ENCODE peak calls at places on chromosomes 3 and 15, in nine cellular contexts. B is CD8-positive, alpha-beta memory T cell; D is breast epithelium; S is astrocyte of the hippocampus; A is amniotic stem cell; F is substantia nigra; H is activated CD4-positive, alpha-beta T cell treated with anti-CD3 and anti-CD28 coated beads, Interleukin-2, amount 10 ng/mL, durations not matched to agents 7 days and 5 days; M is foreskin fibroblast; P is GOT3. T is an unnamed sample.

GRCh38 chr3:128591728-128592426 is 58.7 kb downstream of the RPN1 start:
- DNase-seq in B (no peak), D (no peak), S (no peak), A (no peak), F (no peak), H (no peak), M (peak; percentile 9), P (no peak), T (no peak)

GRCh38 chr3:20154928-20155327 is 31.1 kb downstream of the SGO1 start:
- DNase-seq in B (no peak), D (no peak), S (no peak), A (no peak), F (no peak), H (no peak), M (no peak), P (no peak), T (no peak)

GRCh38 chr3:18338827-18339226 is 86.3 kb downstream of the SATB1 start:
- DNase-seq in B (no peak), D (no peak), S (no peak), A (no peak), F (no peak), H (no peak), M (no peak), P (no peak), T (no peak)

GRCh38 chr3:8460815-8461482 is 40.7 kb upstream of the LMCD1 start:
- DNase-seq in B (no peak), D (no peak), S (peak; percentile 92), A (no peak), F (no peak), H (no peak), M (peak; percentile 31), P (no peak), T (no peak)

GRCh38 chr3:31793040-31793439 is 188.0 kb downstream of the OSBPL10 start:
- DNase-seq in B (no peak), D (no peak), S (no peak), A (no peak), F (no peak), H (no peak), M (no peak), P (no peak), T (no peak)

GRCh38 chr3:44343421-44343820 is 4.9 kb downstream of the TCAIM start:
- DNase-seq in B (no peak), D (no peak), S (no peak), A (no peak), F (no peak), H (no peak), M (no peak), P (no peak), T (no peak)

GRCh38 chr15:30930422-30930821 is 26.7 kb downstream of the FAN1 start:
- DNase-seq in B (no peak), D (no peak), S (no peak), A (no peak), F (no peak), H (no peak), M (no peak), P (no peak), T (no peak)

GRCh38 chr15:96341465-96342142 is 11.1 kb downstream of the NR2F2 start:
- DNase-seq in B (no peak), D (peak; percentile 17), S (no peak), A (no peak), F (no peak), H (no peak), M (no peak), P (no peak), T (no peak)

GRCh38 chr3:31039145-31039544 is 144.7 kb upstream of the GADL1 start:
- DNase-seq in B (no peak), D (no peak), S (peak; percentile 13), A (no peak), F (no peak), H (no peak), M (no peak), P (no peak), T (no peak)

GRCh38 chr15:75712668-75713337 is at the start of gene CSPG4:
- DNase-seq in B (no peak), D (peak; percentile 45), S (peak; percentile 87), A (peak; percentile 71), F (no peak), H (no peak), M (peak; percentile 77), P (peak; percentile 8), T (no peak)

GRCh38 chr3:44795197-44795596 is 33.6 kb downstream of the KIF15 start:
- DNase-seq in B (no peak), D (no peak), S (peak; percentile 48), A (no peak), F (no peak), H (no peak), M (peak; percentile 3), P (no peak), T (no peak)

GRCh38 chr15:59278120-59278519 is 71.5 kb downstream of the LDHAL6B start:
- DNase-seq in B (no peak), D (no peak), S (no peak), A (no peak), F (no peak), H (no peak), M (no peak), P (no peak), T (no peak)

GRCh38 chr3:197546307-197547085 is 9.3 kb downstream of the BDH1 start:
- DNase-seq in B (no peak), D (no peak), S (no peak), A (no peak), F (no peak), H (no peak), M (no peak), P (no peak), T (no peak)

GRCh38 chr15:88617790-88618189 is 3.4 kb upstream of the AEN start:
- DNase-seq in B (no peak), D (no peak), S (no peak), A (no peak), F (no peak), H (no peak), M (no peak), P (no peak), T (peak; percentile 0)

GRCh38 chr15:90959894-90960293 is 5.2 kb downstream of the RCCD1 start:
- DNase-seq in B (no peak), D (no peak), S (peak; percentile 73), A (no peak), F (peak; percentile 15), H (no peak), M (peak; percentile 71), P (no peak), T (no peak)

GRCh38 chr3:87397210-87397609 is 120.8 kb upstream of the POU1F1 start:
- DNase-seq in B (no peak), D (no peak), S (peak; percentile 16), A (peak; percentile 7), F (no peak), H (no peak), M (peak; percentile 14), P (no peak), T (peak; percentile 33)

GRCh38 chr15:68056097-68056865 is 2.2 kb downstream of the PIAS1 start:
- DNase-seq in B (no peak), D (no peak), S (no peak), A (no peak), F (no peak), H (no peak), M (no peak), P (no peak), T (no peak)

GRCh38 chr3:40843851-40844548 is 319.2 kb downstream of the ZNF621 start:
- DNase-seq in B (no peak), D (no peak), S (peak; percentile 53), A (no peak), F (no peak), H (no peak), M (no peak), P (no peak), T (peak; percentile 60)

GRCh38 chr15:22978691-22979068 is 1.5 kb downstream of the CYFIP1 start:
- DNase-seq in B (no peak), D (no peak), S (no peak), A (no peak), F (no peak), H (no peak), M (no peak), P (no peak), T (no peak)

GRCh38 chr15:100892013-100892355 is 12.4 kb downstream of the ALDH1A3 start:
- DNase-seq in B (no peak), D (no peak), S (no peak), A (no peak), F (no peak), H (no peak), M (no peak), P (no peak), T (no peak)

GRCh38 chr15:72117698-72118399 is at the start of gene MYO9A:
- DNase-seq in B (peak; percentile 98), D (peak; percentile 97), S (peak; percentile 99), A (peak; percentile 96), F (peak; percentile 91), H (peak; percentile 98), M (peak; percentile 97), P (peak; percentile 97), T (peak; percentile 98)

GRCh38 chr3:134795776-134796312 is 784 bp downstream of the EPHB1 start:
- DNase-seq in B (no peak), D (no peak), S (peak; percentile 60), A (no peak), F (no peak), H (no peak), M (peak; percentile 33), P (no peak), T (no peak)

GRCh38 chr15:25176991-25177954 is 222.5 kb downstream of the SNRPN start:
- DNase-seq in B (no peak), D (peak; percentile 6), S (no peak), A (no peak), F (no peak), H (no peak), M (no peak), P (no peak), T (no peak)

GRCh38 chr3:12568747-12569146 is 11.9 kb downstream of the MKRN2 start:
- DNase-seq in B (no peak), D (no peak), S (no peak), A (no peak), F (no peak), H (no peak), M (no peak), P (no peak), T (no peak)

GRCh38 chr3:14375192-14375591 is 27.2 kb upstream of the SLC6A6 start:
- DNase-seq in B (no peak), D (no peak), S (no peak), A (no peak), F (no peak), H (no peak), M (no peak), P (no peak), T (no peak)

GRCh38 chr3:98589331-98589870 is 4.0 kb downstream of the CPOX start:
- DNase-seq in B (no peak), D (no peak), S (no peak), A (no peak), F (no peak), H (no peak), M (no peak), P (no peak), T (no peak)

GRCh38 chr3:109346770-109347295 is 9.5 kb upstream of the DPPA4 start:
- DNase-seq in B (no peak), D (no peak), S (peak; percentile 58), A (no peak), F (no peak), H (no peak), M (no peak), P (no peak), T (no peak)

GRCh38 chr3:150960708-150961684 is 11.5 kb downstream of the CLRN1 start:
- DNase-seq in B (no peak), D (no peak), S (no peak), A (no peak), F (no peak), H (no peak), M (no peak), P (no peak), T (no peak)

GRCh38 chr3:9080165-9080564 is 116.9 kb upstream of the RAD18 start:
- DNase-seq in B (no peak), D (no peak), S (no peak), A (no peak), F (no peak), H (no peak), M (no peak), P (no peak), T (no peak)

GRCh38 chr3:156819842-156820686 is 6.1 kb upstream of the LEKR1 start:
- DNase-seq in B (no peak), D (no peak), S (peak; percentile 39), A (no peak), F (no peak), H (no peak), M (no peak), P (no peak), T (peak; percentile 15)

GRCh38 chr15:38554354-38554753 is 10.3 kb downstream of the RASGRP1 start:
- DNase-seq in B (no peak), D (no peak), S (peak; percentile 68), A (no peak), F (no peak), H (peak; percentile 13), M (no peak), P (no peak), T (no peak)

T was measured in SJSA1.